ENCODE peak calls at places on chromosomes 5 and 9, in nine cellular contexts. One of them, this sample, is unnamed.
A peak's percentile ranks its signal among the peaks of the same experiment; 100 is the strongest.

GRCh38 chr9:131849391-131849790 is 109.5 kb upstream of the RAPGEF1 start:
- DNase-seq in foreskin fibroblast: no peak
- DNase-seq in fibroblast of villous mesenchyme: no peak
- DNase-seq in fibroblast of lung: no peak
- DNase-seq in prostate gland: no peak
- DNase-seq in right atrium auricular region: no peak
- DNase-seq in breast epithelium: no peak
- DNase-seq in BE2C: no peak
- DNase-seq in AG04450: no peak
- DNase-seq in this sample: no peak

GRCh38 chr9:14910178-14910805 is at the start of gene FREM1:
- DNase-seq in fibroblast of villous mesenchyme: peak; percentile 16
- DNase-seq in right atrium auricular region: no peak
- DNase-seq in fibroblast of lung: peak; percentile 15
- DNase-seq in foreskin fibroblast: no peak
- DNase-seq in BE2C: peak; percentile 63
- DNase-seq in prostate gland: peak; percentile 5
- DNase-seq in AG04450: no peak
- DNase-seq in breast epithelium: no peak
- DNase-seq in this sample: no peak

GRCh38 chr5:90519081-90519480 is 10.3 kb downstream of the LYSMD3 start:
- DNase-seq in fibroblast of villous mesenchyme: no peak
- DNase-seq in BE2C: no peak
- DNase-seq in foreskin fibroblast: no peak
- DNase-seq in prostate gland: no peak
- DNase-seq in fibroblast of lung: no peak
- DNase-seq in breast epithelium: no peak
- DNase-seq in AG04450: no peak
- DNase-seq in right atrium auricular region: no peak
- DNase-seq in this sample: no peak

GRCh38 chr5:169126376-169127043 is 174.4 kb downstream of the SLIT3 start:
- DNase-seq in right atrium auricular region: no peak
- DNase-seq in AG04450: no peak
- DNase-seq in prostate gland: no peak
- DNase-seq in fibroblast of lung: no peak
- DNase-seq in foreskin fibroblast: peak; percentile 55
- DNase-seq in breast epithelium: no peak
- DNase-seq in fibroblast of villous mesenchyme: no peak
- DNase-seq in BE2C: peak; percentile 34
- DNase-seq in this sample: no peak

GRCh38 chr5:72885824-72886223 is 69.4 kb downstream of the TNPO1 start:
- DNase-seq in right atrium auricular region: no peak
- DNase-seq in BE2C: no peak
- DNase-seq in breast epithelium: no peak
- DNase-seq in fibroblast of lung: no peak
- DNase-seq in prostate gland: no peak
- DNase-seq in foreskin fibroblast: no peak
- DNase-seq in AG04450: no peak
- DNase-seq in fibroblast of villous mesenchyme: no peak
- DNase-seq in this sample: no peak

GRCh38 chr5:78527054-78527884 is 121.3 kb downstream of the LHFPL2 start:
- DNase-seq in fibroblast of lung: peak; percentile 91
- DNase-seq in right atrium auricular region: peak; percentile 95
- DNase-seq in BE2C: no peak
- DNase-seq in foreskin fibroblast: peak; percentile 78
- DNase-seq in AG04450: no peak
- DNase-seq in breast epithelium: peak; percentile 52
- DNase-seq in prostate gland: no peak
- DNase-seq in fibroblast of villous mesenchyme: peak; percentile 95
- DNase-seq in this sample: peak; percentile 44

GRCh38 chr9:34374905-34375552 is 1.7 kb downstream of the MYORG start:
- DNase-seq in right atrium auricular region: no peak
- DNase-seq in BE2C: no peak
- DNase-seq in prostate gland: no peak
- DNase-seq in foreskin fibroblast: no peak
- DNase-seq in fibroblast of villous mesenchyme: no peak
- DNase-seq in AG04450: no peak
- DNase-seq in fibroblast of lung: no peak
- DNase-seq in breast epithelium: peak; percentile 32
- DNase-seq in this sample: no peak

GRCh38 chr5:156584856-156585255 is 257.9 kb downstream of the SGCD start:
- DNase-seq in AG04450: no peak
- DNase-seq in breast epithelium: no peak
- DNase-seq in foreskin fibroblast: no peak
- DNase-seq in fibroblast of lung: no peak
- DNase-seq in BE2C: no peak
- DNase-seq in prostate gland: no peak
- DNase-seq in right atrium auricular region: no peak
- DNase-seq in fibroblast of villous mesenchyme: no peak
- DNase-seq in this sample: no peak

GRCh38 chr9:13111778-13112177 is 167.7 kb downstream of the MPDZ start:
- DNase-seq in breast epithelium: no peak
- DNase-seq in right atrium auricular region: no peak
- DNase-seq in fibroblast of lung: no peak
- DNase-seq in BE2C: no peak
- DNase-seq in prostate gland: no peak
- DNase-seq in foreskin fibroblast: no peak
- DNase-seq in fibroblast of villous mesenchyme: no peak
- DNase-seq in AG04450: no peak
- DNase-seq in this sample: no peak

GRCh38 chr5:88677943-88678779 is 204.8 kb downstream of the MEF2C start:
- DNase-seq in BE2C: no peak
- DNase-seq in prostate gland: no peak
- DNase-seq in breast epithelium: no peak
- DNase-seq in right atrium auricular region: no peak
- DNase-seq in fibroblast of villous mesenchyme: no peak
- DNase-seq in foreskin fibroblast: no peak
- DNase-seq in fibroblast of lung: no peak
- DNase-seq in AG04450: no peak
- DNase-seq in this sample: no peak

GRCh38 chr5:73451218-73452130 is 2.9 kb upstream of the FOXD1 start:
- DNase-seq in foreskin fibroblast: peak; percentile 63
- DNase-seq in BE2C: peak; percentile 84
- DNase-seq in fibroblast of lung: peak; percentile 62
- DNase-seq in breast epithelium: no peak
- DNase-seq in prostate gland: peak; percentile 35
- DNase-seq in fibroblast of villous mesenchyme: peak; percentile 47
- DNase-seq in AG04450: no peak
- DNase-seq in right atrium auricular region: no peak
- DNase-seq in this sample: no peak

GRCh38 chr9:137757139-137757538 is 120.4 kb upstream of the CACNA1B start:
- DNase-seq in right atrium auricular region: no peak
- DNase-seq in breast epithelium: no peak
- DNase-seq in foreskin fibroblast: no peak
- DNase-seq in prostate gland: peak; percentile 39
- DNase-seq in fibroblast of villous mesenchyme: peak; percentile 47
- DNase-seq in AG04450: no peak
- DNase-seq in BE2C: no peak
- DNase-seq in fibroblast of lung: peak; percentile 9
- DNase-seq in this sample: no peak

GRCh38 chr5:123708074-123708806 is 196.3 kb downstream of the CSNK1G3 start:
- DNase-seq in fibroblast of lung: peak; percentile 81
- DNase-seq in AG04450: peak; percentile 30
- DNase-seq in BE2C: no peak
- DNase-seq in prostate gland: no peak
- DNase-seq in fibroblast of villous mesenchyme: peak; percentile 67
- DNase-seq in breast epithelium: no peak
- DNase-seq in foreskin fibroblast: peak; percentile 92
- DNase-seq in right atrium auricular region: no peak
- DNase-seq in this sample: peak; percentile 70

GRCh38 chr9:40925149-40925548 is 203.3 kb downstream of the FOXD4L6 start:
- DNase-seq in foreskin fibroblast: no peak
- DNase-seq in AG04450: no peak
- DNase-seq in fibroblast of villous mesenchyme: no peak
- DNase-seq in BE2C: no peak
- DNase-seq in fibroblast of lung: no peak
- DNase-seq in right atrium auricular region: peak; percentile 59
- DNase-seq in prostate gland: no peak
- DNase-seq in breast epithelium: no peak
- DNase-seq in this sample: no peak

GRCh38 chr5:120600639-120601038 is 136.5 kb downstream of the PRR16 start:
- DNase-seq in fibroblast of villous mesenchyme: peak; percentile 33
- DNase-seq in fibroblast of lung: no peak
- DNase-seq in prostate gland: no peak
- DNase-seq in foreskin fibroblast: no peak
- DNase-seq in AG04450: no peak
- DNase-seq in BE2C: no peak
- DNase-seq in right atrium auricular region: no peak
- DNase-seq in breast epithelium: no peak
- DNase-seq in this sample: no peak

GRCh38 chr9:113244556-113244955 is 23.2 kb downstream of the SLC31A1 start:
- DNase-seq in breast epithelium: no peak
- DNase-seq in prostate gland: no peak
- DNase-seq in fibroblast of lung: no peak
- DNase-seq in right atrium auricular region: no peak
- DNase-seq in fibroblast of villous mesenchyme: no peak
- DNase-seq in AG04450: no peak
- DNase-seq in BE2C: no peak
- DNase-seq in foreskin fibroblast: no peak
- DNase-seq in this sample: no peak

GRCh38 chr9:127921592-127922120 is 4.8 kb upstream of the ST6GALNAC4 start:
- DNase-seq in fibroblast of villous mesenchyme: peak; percentile 50
- DNase-seq in breast epithelium: no peak
- DNase-seq in right atrium auricular region: no peak
- DNase-seq in fibroblast of lung: peak; percentile 55
- DNase-seq in prostate gland: peak; percentile 56
- DNase-seq in foreskin fibroblast: no peak
- DNase-seq in BE2C: peak; percentile 70
- DNase-seq in AG04450: no peak
- DNase-seq in this sample: no peak

GRCh38 chr9:116689633-116690032 is 2.5 kb downstream of the TRIM32 start:
- DNase-seq in prostate gland: no peak
- DNase-seq in breast epithelium: no peak
- DNase-seq in AG04450: no peak
- DNase-seq in BE2C: no peak
- DNase-seq in fibroblast of lung: no peak
- DNase-seq in right atrium auricular region: no peak
- DNase-seq in foreskin fibroblast: no peak
- DNase-seq in fibroblast of villous mesenchyme: no peak
- DNase-seq in this sample: no peak

GRCh38 chr5:168327994-168328393 is 36.5 kb downstream of the WWC1 start:
- DNase-seq in foreskin fibroblast: peak; percentile 58
- DNase-seq in prostate gland: no peak
- DNase-seq in fibroblast of lung: no peak
- DNase-seq in right atrium auricular region: no peak
- DNase-seq in breast epithelium: no peak
- DNase-seq in fibroblast of villous mesenchyme: no peak
- DNase-seq in AG04450: no peak
- DNase-seq in BE2C: no peak
- DNase-seq in this sample: no peak

GRCh38 chr9:135858491-135859185 is 48.7 kb downstream of the CAMSAP1 start:
- DNase-seq in fibroblast of villous mesenchyme: no peak
- DNase-seq in BE2C: no peak
- DNase-seq in prostate gland: no peak
- DNase-seq in breast epithelium: no peak
- DNase-seq in AG04450: no peak
- DNase-seq in foreskin fibroblast: peak; percentile 29
- DNase-seq in fibroblast of lung: no peak
- DNase-seq in right atrium auricular region: no peak
- DNase-seq in this sample: no peak
- H3K4me3 ChIP-seq in fibroblast of villous mesenchyme: no peak overlapping the region
- H3K4me3 ChIP-seq in BE2C: no peak overlapping the region
- H3K4me3 ChIP-seq in prostate gland: no peak overlapping the region
- H3K4me3 ChIP-seq in breast epithelium: no peak overlapping the region
- H3K4me3 ChIP-seq in AG04450: no peak overlapping the region
- H3K4me3 ChIP-seq in foreskin fibroblast: no peak overlapping the region
- H3K4me3 ChIP-seq in fibroblast of lung: no peak overlapping the region
- H3K4me3 ChIP-seq in right atrium auricular region: no peak overlapping the region
- H3K4me3 ChIP-seq in this sample: no peak overlapping the region

GRCh38 chr9:129414377-129415021 is 206.4 kb downstream of the C9orf50 start:
- DNase-seq in foreskin fibroblast: peak; percentile 35
- DNase-seq in AG04450: no peak
- DNase-seq in prostate gland: no peak
- DNase-seq in BE2C: peak; percentile 51
- DNase-seq in breast epithelium: peak; percentile 49
- DNase-seq in fibroblast of lung: peak; percentile 61
- DNase-seq in right atrium auricular region: peak; percentile 70
- DNase-seq in fibroblast of villous mesenchyme: peak; percentile 77
- DNase-seq in this sample: no peak
- TF ChIP-seq CTCF in foreskin fibroblast: no peak
- TF ChIP-seq CTCF in AG04450: peak; percentile 3
- TF ChIP-seq CTCF in prostate gland: no peak
- TF ChIP-seq CTCF in BE2C: no peak
- TF ChIP-seq CTCF in breast epithelium: no peak
- TF ChIP-seq CTCF in fibroblast of lung: no peak
- TF ChIP-seq CTCF in right atrium auricular region: no peak
- TF ChIP-seq CTCF in fibroblast of villous mesenchyme: no peak
- TF ChIP-seq CTCF in this sample: no peak

DNA sequence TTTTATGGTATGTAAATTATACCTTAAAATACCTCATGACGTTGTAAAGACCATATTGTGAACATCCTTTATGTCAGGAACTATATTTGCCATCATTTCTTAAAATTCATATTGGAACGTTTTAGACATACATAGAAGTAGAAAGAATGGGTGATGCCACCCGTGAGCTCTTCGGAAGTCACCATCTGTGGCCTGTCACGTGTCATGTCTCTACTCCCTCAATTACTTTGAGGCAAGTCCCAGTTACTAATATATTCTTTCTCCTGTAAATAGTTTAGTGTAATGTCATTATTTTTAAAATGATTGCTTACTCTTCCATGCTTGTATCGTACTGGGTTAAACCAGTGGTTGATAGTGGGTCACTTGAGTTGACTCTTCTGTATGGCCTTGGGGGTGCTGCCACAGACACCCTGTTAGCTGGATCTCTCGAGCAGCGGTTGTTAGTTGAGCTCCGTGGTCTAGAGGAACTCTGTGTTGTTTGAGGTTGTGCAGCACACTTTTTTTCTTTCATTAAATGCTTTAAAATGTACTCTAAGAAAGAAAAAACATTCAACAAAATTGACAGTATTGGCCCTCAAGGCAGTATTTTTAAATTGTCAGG is 66.2 kb downstream of the TRIO start:
- DNase-seq in prostate gland: no peak
- DNase-seq in AG04450: no peak
- DNase-seq in foreskin fibroblast: no peak
- DNase-seq in breast epithelium: no peak
- DNase-seq in fibroblast of villous mesenchyme: no peak
- DNase-seq in BE2C: no peak
- DNase-seq in right atrium auricular region: no peak
- DNase-seq in fibroblast of lung: no peak
- DNase-seq in this sample: no peak
- H3K4me3 ChIP-seq in prostate gland: no peak overlapping the region
- H3K4me3 ChIP-seq in AG04450: no peak overlapping the region
- H3K4me3 ChIP-seq in foreskin fibroblast: no peak overlapping the region
- H3K4me3 ChIP-seq in breast epithelium: no peak overlapping the region
- H3K4me3 ChIP-seq in fibroblast of villous mesenchyme: no peak overlapping the region
- H3K4me3 ChIP-seq in BE2C: no peak overlapping the region
- H3K4me3 ChIP-seq in right atrium auricular region: no peak overlapping the region
- H3K4me3 ChIP-seq in fibroblast of lung: no peak overlapping the region
- H3K4me3 ChIP-seq in this sample: no peak overlapping the region

DNA sequence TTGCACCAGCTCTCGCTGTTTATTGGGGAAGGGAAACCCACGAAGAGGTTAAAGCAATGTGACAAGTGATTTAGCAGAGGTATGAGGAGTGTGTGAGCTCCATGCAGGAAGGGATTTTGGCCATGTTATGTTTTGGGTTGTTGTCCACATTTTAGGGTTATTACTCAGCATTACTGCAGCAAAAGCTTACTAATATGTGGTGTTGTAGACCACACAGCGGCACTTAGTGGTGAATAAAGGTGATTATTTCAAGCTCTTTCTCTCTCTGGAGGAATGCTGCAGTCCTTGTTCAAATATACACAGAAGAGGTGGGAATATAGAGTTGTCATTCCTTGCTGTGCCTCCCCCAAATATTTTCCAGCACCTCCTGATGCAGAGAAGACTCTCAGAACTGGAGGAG is 29.7 kb upstream of the AKNA start:
- DNase-seq in foreskin fibroblast: peak; percentile 23
- DNase-seq in right atrium auricular region: no peak
- DNase-seq in fibroblast of villous mesenchyme: peak; percentile 39
- DNase-seq in breast epithelium: no peak
- DNase-seq in BE2C: no peak
- DNase-seq in AG04450: peak; percentile 45
- DNase-seq in fibroblast of lung: peak; percentile 56
- DNase-seq in prostate gland: no peak
- DNase-seq in this sample: peak; percentile 16
- TF ChIP-seq CTCF in foreskin fibroblast: peak; percentile 21
- TF ChIP-seq CTCF in right atrium auricular region: no peak
- TF ChIP-seq CTCF in fibroblast of villous mesenchyme: peak; percentile 17
- TF ChIP-seq CTCF in breast epithelium: no peak
- TF ChIP-seq CTCF in BE2C: no peak
- TF ChIP-seq CTCF in AG04450: peak; percentile 45
- TF ChIP-seq CTCF in fibroblast of lung: no peak
- TF ChIP-seq CTCF in prostate gland: no peak
- TF ChIP-seq CTCF in this sample: no peak

This sample was measured in HFF-Myc.